ENCODE peak calls at places on chromosomes 13 and 19, in five cellular contexts. One of them, this sample, is unnamed.

GRCh38 chr19:5042556-5042955 is 73.6 kb downstream of the KDM4B start:
- DNase-seq in suprapubic skin: no peak
- DNase-seq in right lobe of liver: no peak
- DNase-seq in lower lobe of right lung: no peak
- DNase-seq in lower leg skin: no peak
- DNase-seq in this sample: no peak

GRCh38 chr19:48873476-48874308 is 1.5 kb downstream of the PPP1R15A start:
- DNase-seq in suprapubic skin: peak; percentile 65
- DNase-seq in right lobe of liver: no peak
- DNase-seq in lower lobe of right lung: no peak
- DNase-seq in lower leg skin: peak; percentile 88
- DNase-seq in this sample: no peak

GRCh38 chr13:109344552-109345157 is 441.7 kb downstream of the IRS2 start:
- DNase-seq in suprapubic skin: no peak
- DNase-seq in right lobe of liver: no peak
- DNase-seq in lower lobe of right lung: no peak
- DNase-seq in lower leg skin: no peak
- DNase-seq in this sample: no peak

GRCh38 chr19:51735759-51736449 is 12.1 kb upstream of the HAS1 start:
- DNase-seq in suprapubic skin: peak; percentile 71
- DNase-seq in right lobe of liver: peak; percentile 64
- DNase-seq in lower lobe of right lung: peak; percentile 87
- DNase-seq in lower leg skin: no peak
- DNase-seq in this sample: peak; percentile 39

GRCh38 chr13:26695360-26695705 is 65.3 kb downstream of the GPR12 start:
- DNase-seq in suprapubic skin: no peak
- DNase-seq in right lobe of liver: no peak
- DNase-seq in lower lobe of right lung: no peak
- DNase-seq in lower leg skin: no peak
- DNase-seq in this sample: no peak

GRCh38 chr13:52949744-52950143 is 78.9 kb upstream of the OLFM4 start:
- DNase-seq in suprapubic skin: no peak
- DNase-seq in right lobe of liver: no peak
- DNase-seq in lower lobe of right lung: no peak
- DNase-seq in lower leg skin: no peak
- DNase-seq in this sample: no peak

GRCh38 chr19:39735688-39736087 is 2.1 kb downstream of the CLC start:
- DNase-seq in suprapubic skin: no peak
- DNase-seq in right lobe of liver: no peak
- DNase-seq in lower lobe of right lung: no peak
- DNase-seq in lower leg skin: no peak
- DNase-seq in this sample: no peak

GRCh38 chr13:24073657-24074056 is 86.9 kb upstream of the SPATA13 start:
- DNase-seq in suprapubic skin: no peak
- DNase-seq in right lobe of liver: no peak
- DNase-seq in lower lobe of right lung: no peak
- DNase-seq in lower leg skin: no peak
- DNase-seq in this sample: no peak

GRCh38 chr19:5993516-5994406 is 15.8 kb upstream of the RANBP3 start:
- DNase-seq in suprapubic skin: no peak
- DNase-seq in right lobe of liver: no peak
- DNase-seq in lower lobe of right lung: peak; percentile 82
- DNase-seq in lower leg skin: no peak
- DNase-seq in this sample: no peak

GRCh38 chr19:44580366-44580895 is 32.9 kb upstream of the IGSF23 start:
- DNase-seq in suprapubic skin: no peak
- DNase-seq in right lobe of liver: peak; percentile 37
- DNase-seq in lower lobe of right lung: no peak
- DNase-seq in lower leg skin: peak; percentile 74
- DNase-seq in this sample: no peak

GRCh38 chr19:13381827-13382632 is 124.2 kb downstream of the CACNA1A start:
- DNase-seq in suprapubic skin: no peak
- DNase-seq in right lobe of liver: no peak
- DNase-seq in lower lobe of right lung: no peak
- DNase-seq in lower leg skin: no peak
- DNase-seq in this sample: no peak

GRCh38 chr13:49053215-49053614 is 77.5 kb downstream of the FNDC3A start:
- DNase-seq in suprapubic skin: no peak
- DNase-seq in right lobe of liver: no peak
- DNase-seq in lower lobe of right lung: no peak
- DNase-seq in lower leg skin: no peak
- DNase-seq in this sample: no peak

GRCh38 chr13:79282976-79283375 is 123.1 kb downstream of the RBM26 start:
- DNase-seq in suprapubic skin: no peak
- DNase-seq in right lobe of liver: peak; percentile 69
- DNase-seq in lower lobe of right lung: no peak
- DNase-seq in lower leg skin: no peak
- DNase-seq in this sample: no peak

GRCh38 chr13:108834193-108834592 is 204.8 kb downstream of the MYO16 start:
- DNase-seq in suprapubic skin: no peak
- DNase-seq in right lobe of liver: no peak
- DNase-seq in lower lobe of right lung: no peak
- DNase-seq in lower leg skin: no peak
- DNase-seq in this sample: no peak

GRCh38 chr19:42474743-42475142 is 32.0 kb upstream of the CXCL17 start:
- DNase-seq in suprapubic skin: no peak
- DNase-seq in right lobe of liver: no peak
- DNase-seq in lower lobe of right lung: no peak
- DNase-seq in lower leg skin: no peak
- DNase-seq in this sample: no peak

GRCh38 chr19:41969196-41969595 is 10.1 kb upstream of the RABAC1 start:
- DNase-seq in suprapubic skin: no peak
- DNase-seq in right lobe of liver: no peak
- DNase-seq in lower lobe of right lung: no peak
- DNase-seq in lower leg skin: no peak
- DNase-seq in this sample: no peak

GRCh38 chr13:82647540-82647939 is 1234.7 kb downstream of the SLITRK1 start:
- DNase-seq in suprapubic skin: no peak
- DNase-seq in right lobe of liver: no peak
- DNase-seq in lower lobe of right lung: no peak
- DNase-seq in lower leg skin: peak; percentile 31
- DNase-seq in this sample: no peak

GRCh38 chr19:42313096-42313839 is at the start of gene TMEM145:
- DNase-seq in suprapubic skin: no peak
- DNase-seq in right lobe of liver: no peak
- DNase-seq in lower lobe of right lung: no peak
- DNase-seq in lower leg skin: no peak
- DNase-seq in this sample: no peak

DNA sequence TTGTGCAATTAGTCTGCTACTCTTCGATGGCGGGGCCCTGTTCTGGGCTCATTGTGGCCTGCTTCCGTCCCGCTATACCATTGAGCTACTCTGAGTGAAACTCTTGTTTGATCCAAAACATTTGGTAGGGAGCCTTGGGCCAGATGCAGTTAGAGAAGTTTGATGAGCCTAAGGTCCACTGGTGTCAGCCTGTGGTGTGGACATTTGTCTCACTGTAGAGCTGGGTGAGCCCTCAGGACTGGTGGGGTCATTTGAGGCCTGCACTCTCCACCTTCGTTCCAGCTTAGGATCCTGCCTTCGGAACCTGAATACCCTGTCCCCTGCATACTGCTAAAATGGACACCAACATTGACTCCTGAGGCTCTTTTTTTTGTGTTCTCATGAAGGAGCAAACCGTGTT is 6.9 kb downstream of the UBAC2 start:
- DNase-seq in suprapubic skin: no peak
- DNase-seq in right lobe of liver: no peak
- DNase-seq in lower lobe of right lung: no peak
- DNase-seq in lower leg skin: no peak
- DNase-seq in this sample: no peak
- TF ChIP-seq CTCF in suprapubic skin: no peak
- TF ChIP-seq CTCF in right lobe of liver: no peak
- TF ChIP-seq CTCF in lower lobe of right lung: no peak
- TF ChIP-seq CTCF in lower leg skin: no peak
- TF ChIP-seq CTCF in this sample: no peak

GRCh38 chr13:99301913-99302636 is 5.1 kb downstream of the GPR183 start:
- DNase-seq in suprapubic skin: no peak
- DNase-seq in right lobe of liver: no peak
- DNase-seq in lower lobe of right lung: no peak
- DNase-seq in lower leg skin: no peak
- DNase-seq in this sample: no peak
- H3K4me3 ChIP-seq in suprapubic skin: no peak overlapping the region
- H3K4me3 ChIP-seq in right lobe of liver: no peak overlapping the region
- H3K4me3 ChIP-seq in lower lobe of right lung: no peak overlapping the region
- H3K4me3 ChIP-seq in lower leg skin: no peak overlapping the region
- H3K4me3 ChIP-seq in this sample: no peak overlapping the region

GRCh38 chr19:46952874-46953273 is 66.8 kb upstream of the NPAS1 start:
- DNase-seq in suprapubic skin: no peak
- DNase-seq in right lobe of liver: no peak
- DNase-seq in lower lobe of right lung: no peak
- DNase-seq in lower leg skin: no peak
- DNase-seq in this sample: no peak

GRCh38 chr19:46953955-46954501 is 65.6 kb upstream of the NPAS1 start:
- DNase-seq in suprapubic skin: no peak
- DNase-seq in right lobe of liver: no peak
- DNase-seq in lower lobe of right lung: no peak
- DNase-seq in lower leg skin: no peak
- DNase-seq in this sample: no peak

GRCh38 chr19:46955114-46955812 is 64.4 kb upstream of the NPAS1 start:
- DNase-seq in suprapubic skin: no peak
- DNase-seq in right lobe of liver: no peak
- DNase-seq in lower lobe of right lung: no peak
- DNase-seq in lower leg skin: no peak
- DNase-seq in this sample: no peak

GRCh38 chr19:46955813-46956371 is 63.7 kb upstream of the NPAS1 start:
- DNase-seq in suprapubic skin: no peak
- DNase-seq in right lobe of liver: no peak
- DNase-seq in lower lobe of right lung: no peak
- DNase-seq in lower leg skin: no peak
- DNase-seq in this sample: no peak

GRCh38 chr19:46954502-46955004 is 65.1 kb upstream of the NPAS1 start:
- DNase-seq in suprapubic skin: no peak
- DNase-seq in right lobe of liver: no peak
- DNase-seq in lower lobe of right lung: no peak
- DNase-seq in lower leg skin: no peak
- DNase-seq in this sample: no peak
- TF ChIP-seq CTCF in suprapubic skin: no peak
- TF ChIP-seq CTCF in right lobe of liver: no peak
- TF ChIP-seq CTCF in lower lobe of right lung: no peak
- TF ChIP-seq CTCF in lower leg skin: no peak
- TF ChIP-seq CTCF in this sample: no peak

GRCh38 chr19:16369306-16369663 is 44.7 kb downstream of the KLF2 start:
- DNase-seq in suprapubic skin: no peak
- DNase-seq in right lobe of liver: no peak
- DNase-seq in lower lobe of right lung: no peak
- DNase-seq in lower leg skin: no peak
- DNase-seq in this sample: no peak
- H3K4me3 ChIP-seq in suprapubic skin: no peak overlapping the region
- H3K4me3 ChIP-seq in right lobe of liver: no peak overlapping the region
- H3K4me3 ChIP-seq in lower lobe of right lung: no peak overlapping the region
- H3K4me3 ChIP-seq in lower leg skin: no peak overlapping the region
- H3K4me3 ChIP-seq in this sample: no peak overlapping the region

GRCh38 chr13:99606322-99607089 is 105.2 kb downstream of the TM9SF2 start:
- DNase-seq in suprapubic skin: peak; percentile 93
- DNase-seq in right lobe of liver: peak; percentile 98
- DNase-seq in lower lobe of right lung: peak; percentile 92
- DNase-seq in lower leg skin: peak; percentile 98
- DNase-seq in this sample: peak; percentile 50
- TF ChIP-seq CTCF in suprapubic skin: no peak
- TF ChIP-seq CTCF in right lobe of liver: no peak
- TF ChIP-seq CTCF in lower lobe of right lung: no peak
- TF ChIP-seq CTCF in lower leg skin: no peak
- TF ChIP-seq CTCF in this sample: no peak

GRCh38 chr19:3408996-3409345 is 42.6 kb downstream of the NFIC start:
- DNase-seq in suprapubic skin: no peak
- DNase-seq in right lobe of liver: peak; percentile 56
- DNase-seq in lower lobe of right lung: no peak
- DNase-seq in lower leg skin: no peak
- DNase-seq in this sample: no peak
- H3K4me3 ChIP-seq in suprapubic skin: peak overlapping the region; percentile 25
- H3K4me3 ChIP-seq in right lobe of liver: peak overlapping the region; percentile 59
- H3K4me3 ChIP-seq in lower lobe of right lung: peak overlapping the region; percentile 34
- H3K4me3 ChIP-seq in lower leg skin: no peak overlapping the region
- H3K4me3 ChIP-seq in this sample: no peak overlapping the region

DNA sequence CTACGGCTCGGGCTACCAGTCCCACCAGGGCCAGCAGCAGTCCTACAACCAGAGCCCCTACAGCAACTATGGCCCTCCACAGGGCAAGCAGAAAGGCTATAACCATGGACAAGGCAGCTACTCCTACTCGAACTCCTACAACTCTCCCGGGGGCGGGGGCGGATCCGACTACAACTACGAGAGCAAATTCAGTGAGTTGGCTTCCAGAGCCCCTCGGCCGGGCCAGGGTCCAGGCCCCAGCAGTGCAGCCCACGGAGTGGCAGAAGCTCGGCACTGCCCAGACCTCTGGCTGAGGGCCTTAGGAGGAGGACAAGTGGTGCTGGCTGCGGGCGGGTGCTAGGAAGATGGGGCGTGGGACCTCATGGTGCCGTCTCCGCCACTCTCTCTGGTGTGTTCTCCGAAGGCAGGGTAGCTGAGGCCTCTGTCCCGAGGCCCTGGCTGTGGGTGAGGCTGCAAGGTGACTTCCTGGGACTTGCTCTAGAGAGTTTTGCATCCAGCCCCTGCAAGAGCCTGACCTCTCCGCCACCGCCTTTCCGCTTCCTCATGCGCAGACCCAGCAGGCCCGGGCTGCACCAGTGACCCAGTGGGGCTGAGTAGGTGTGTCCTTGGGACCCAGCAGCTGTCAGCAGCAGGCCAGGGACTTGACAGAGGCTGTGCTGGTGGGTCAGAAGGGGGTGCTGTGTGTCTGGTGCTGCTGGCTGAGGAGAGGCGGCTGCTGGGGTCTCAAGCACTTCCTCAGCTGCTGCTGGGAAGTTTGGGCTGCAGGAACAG is 13.5 kb upstream of the QTRT1 start:
- DNase-seq in suprapubic skin: no peak
- DNase-seq in right lobe of liver: no peak
- DNase-seq in lower lobe of right lung: no peak
- DNase-seq in lower leg skin: no peak
- DNase-seq in this sample: no peak
- TF ChIP-seq CTCF in suprapubic skin: no peak
- TF ChIP-seq CTCF in right lobe of liver: no peak
- TF ChIP-seq CTCF in lower lobe of right lung: no peak
- TF ChIP-seq CTCF in lower leg skin: no peak
- TF ChIP-seq CTCF in this sample: no peak

GRCh38 chr19:34959021-34959420 is 5.0 kb downstream of the ZNF792 start:
- DNase-seq in suprapubic skin: no peak
- DNase-seq in right lobe of liver: no peak
- DNase-seq in lower lobe of right lung: no peak
- DNase-seq in lower leg skin: peak; percentile 25
- DNase-seq in this sample: no peak

GRCh38 chr19:34957830-34958751 is 5.9 kb downstream of the ZNF792 start:
- DNase-seq in suprapubic skin: no peak
- DNase-seq in right lobe of liver: no peak
- DNase-seq in lower lobe of right lung: no peak
- DNase-seq in lower leg skin: no peak
- DNase-seq in this sample: no peak

GRCh38 chr19:34953092-34953491 is 10.9 kb downstream of the ZNF792 start:
- DNase-seq in suprapubic skin: no peak
- DNase-seq in right lobe of liver: no peak
- DNase-seq in lower lobe of right lung: no peak
- DNase-seq in lower leg skin: no peak
- DNase-seq in this sample: no peak
- H3K4me3 ChIP-seq in suprapubic skin: no peak overlapping the region
- H3K4me3 ChIP-seq in right lobe of liver: no peak overlapping the region
- H3K4me3 ChIP-seq in lower lobe of right lung: no peak overlapping the region
- H3K4me3 ChIP-seq in lower leg skin: no peak overlapping the region
- H3K4me3 ChIP-seq in this sample: no peak overlapping the region

GRCh38 chr19:29247051-29247450 is 34.1 kb upstream of the UQCRFS1 start:
- DNase-seq in suprapubic skin: peak; percentile 37
- DNase-seq in right lobe of liver: no peak
- DNase-seq in lower lobe of right lung: no peak
- DNase-seq in lower leg skin: no peak
- DNase-seq in this sample: no peak
- TF ChIP-seq CTCF in suprapubic skin: no peak
- TF ChIP-seq CTCF in right lobe of liver: no peak
- TF ChIP-seq CTCF in lower lobe of right lung: no peak
- TF ChIP-seq CTCF in lower leg skin: no peak
- TF ChIP-seq CTCF in this sample: no peak